ENCODE peak calls at places on chromosomes 5 and 9, in seven cellular contexts. One of them, this sample, is unnamed.

GRCh38 chr9:100602302-100602930 is 24.5 kb downstream of the CAVIN4 start:
- DNase-seq in H9: peak
- DNase-seq in IMR-90: peak
- DNase-seq in mesenchymal stem cell: peak
- DNase-seq in H1: no peak
- DNase-seq in mesendoderm: peak
- DNase-seq in trophoblast cell: peak
- DNase-seq in this sample: peak

GRCh38 chr9:83422512-83422911 is 115.7 kb downstream of the FRMD3 start:
- DNase-seq in IMR-90: no peak
- DNase-seq in H9: no peak
- DNase-seq in mesendoderm: no peak
- DNase-seq in H1: no peak
- DNase-seq in trophoblast cell: no peak
- DNase-seq in mesenchymal stem cell: no peak
- DNase-seq in this sample: no peak

GRCh38 chr5:159032656-159033350 is 66.9 kb downstream of the EBF1 start:
- DNase-seq in H9: no peak
- DNase-seq in trophoblast cell: no peak
- DNase-seq in mesendoderm: no peak
- DNase-seq in mesenchymal stem cell: no peak
- DNase-seq in IMR-90: no peak
- DNase-seq in H1: no peak
- DNase-seq in this sample: no peak

GRCh38 chr9:92807757-92808725 is 43.4 kb upstream of the BICD2 start:
- DNase-seq in mesenchymal stem cell: no peak
- DNase-seq in trophoblast cell: peak
- DNase-seq in IMR-90: no peak
- DNase-seq in H9: peak
- DNase-seq in mesendoderm: no peak
- DNase-seq in H1: no peak
- DNase-seq in this sample: no peak

GRCh38 chr9:93801120-93801519 is 154.0 kb downstream of the BARX1 start:
- DNase-seq in H9: no peak
- DNase-seq in trophoblast cell: no peak
- DNase-seq in mesenchymal stem cell: no peak
- DNase-seq in H1: no peak
- DNase-seq in mesendoderm: no peak
- DNase-seq in IMR-90: no peak
- DNase-seq in this sample: no peak

GRCh38 chr5:35852084-35852734 is 4.5 kb upstream of the IL7R start:
- DNase-seq in H1: no peak
- DNase-seq in mesendoderm: no peak
- DNase-seq in mesenchymal stem cell: peak
- DNase-seq in H9: peak
- DNase-seq in trophoblast cell: no peak
- DNase-seq in IMR-90: peak
- DNase-seq in this sample: no peak

GRCh38 chr9:37371565-37372464 is 50.7 kb upstream of the GRHPR start:
- DNase-seq in mesenchymal stem cell: no peak
- DNase-seq in mesendoderm: no peak
- DNase-seq in IMR-90: peak
- DNase-seq in H9: no peak
- DNase-seq in H1: no peak
- DNase-seq in trophoblast cell: peak
- DNase-seq in this sample: no peak

GRCh38 chr5:58759745-58760144 is 176.9 kb downstream of the RAB3C start:
- DNase-seq in trophoblast cell: no peak
- DNase-seq in mesenchymal stem cell: no peak
- DNase-seq in IMR-90: no peak
- DNase-seq in mesendoderm: no peak
- DNase-seq in H9: no peak
- DNase-seq in H1: no peak
- DNase-seq in this sample: no peak

GRCh38 chr5:36607114-36607561 is 732 bp downstream of the SLC1A3 start:
- DNase-seq in H1: no peak
- DNase-seq in trophoblast cell: no peak
- DNase-seq in H9: no peak
- DNase-seq in IMR-90: peak
- DNase-seq in mesenchymal stem cell: peak
- DNase-seq in mesendoderm: peak
- DNase-seq in this sample: peak

GRCh38 chr9:7507026-7507425 is 292.6 kb downstream of the DMAC1 start:
- DNase-seq in H9: no peak
- DNase-seq in IMR-90: no peak
- DNase-seq in mesenchymal stem cell: no peak
- DNase-seq in trophoblast cell: no peak
- DNase-seq in H1: no peak
- DNase-seq in mesendoderm: no peak
- DNase-seq in this sample: no peak

GRCh38 chr5:132215329-132215728 is 12.3 kb downstream of the P4HA2 start:
- DNase-seq in trophoblast cell: no peak
- DNase-seq in H1: no peak
- DNase-seq in IMR-90: peak
- DNase-seq in mesendoderm: peak
- DNase-seq in mesenchymal stem cell: peak
- DNase-seq in H9: no peak
- DNase-seq in this sample: no peak

GRCh38 chr9:96557921-96558320 is 61.7 kb downstream of the CDC14B start:
- DNase-seq in trophoblast cell: no peak
- DNase-seq in mesenchymal stem cell: no peak
- DNase-seq in H9: no peak
- DNase-seq in mesendoderm: no peak
- DNase-seq in H1: no peak
- DNase-seq in IMR-90: no peak
- DNase-seq in this sample: no peak

GRCh38 chr5:137888875-137889759 is at the start of gene PKD2L2:
- DNase-seq in H1: peak
- DNase-seq in IMR-90: peak
- DNase-seq in mesendoderm: peak
- DNase-seq in mesenchymal stem cell: no peak
- DNase-seq in H9: peak
- DNase-seq in trophoblast cell: peak
- DNase-seq in this sample: peak

GRCh38 chr5:119323630-119324000 is 32.2 kb upstream of the TNFAIP8 start:
- DNase-seq in mesenchymal stem cell: peak
- DNase-seq in H1: no peak
- DNase-seq in H9: no peak
- DNase-seq in trophoblast cell: no peak
- DNase-seq in IMR-90: peak
- DNase-seq in mesendoderm: peak
- DNase-seq in this sample: no peak

GRCh38 chr5:154356256-154356655 is 89.5 kb upstream of the SAP30L start:
- DNase-seq in H9: no peak
- DNase-seq in mesenchymal stem cell: no peak
- DNase-seq in mesendoderm: no peak
- DNase-seq in IMR-90: peak
- DNase-seq in trophoblast cell: peak
- DNase-seq in H1: no peak
- DNase-seq in this sample: no peak

GRCh38 chr5:12313602-12314001 is 409.4 kb upstream of the CTNND2 start:
- DNase-seq in IMR-90: no peak
- DNase-seq in mesendoderm: no peak
- DNase-seq in trophoblast cell: no peak
- DNase-seq in H9: no peak
- DNase-seq in mesenchymal stem cell: no peak
- DNase-seq in H1: no peak
- DNase-seq in this sample: no peak

GRCh38 chr5:93831449-93831848 is 90.0 kb upstream of the POU5F2 start:
- DNase-seq in H9: no peak
- DNase-seq in mesenchymal stem cell: peak
- DNase-seq in mesendoderm: no peak
- DNase-seq in IMR-90: peak
- DNase-seq in H1: no peak
- DNase-seq in trophoblast cell: peak
- DNase-seq in this sample: no peak

GRCh38 chr9:108743901-108744371 is 111.8 kb downstream of the ACTL7B start:
- DNase-seq in mesendoderm: peak
- DNase-seq in IMR-90: no peak
- DNase-seq in mesenchymal stem cell: no peak
- DNase-seq in H9: no peak
- DNase-seq in trophoblast cell: peak
- DNase-seq in H1: no peak
- DNase-seq in this sample: peak

GRCh38 chr5:35920890-35921289 is 17.5 kb downstream of the CAPSL start:
- DNase-seq in trophoblast cell: peak
- DNase-seq in H1: no peak
- DNase-seq in mesenchymal stem cell: peak
- DNase-seq in mesendoderm: peak
- DNase-seq in IMR-90: no peak
- DNase-seq in H9: peak
- DNase-seq in this sample: no peak

GRCh38 chr5:60495644-60496520 is 204.1 kb downstream of the DEPDC1B start:
- DNase-seq in IMR-90: no peak
- DNase-seq in H1: no peak
- DNase-seq in H9: no peak
- DNase-seq in mesendoderm: no peak
- DNase-seq in mesenchymal stem cell: no peak
- DNase-seq in trophoblast cell: no peak
- DNase-seq in this sample: no peak

GRCh38 chr5:148912714-148913398 is 86.4 kb downstream of the ADRB2 start:
- DNase-seq in mesendoderm: peak
- DNase-seq in H1: peak
- DNase-seq in IMR-90: peak
- DNase-seq in mesenchymal stem cell: peak
- DNase-seq in trophoblast cell: peak
- DNase-seq in H9: peak
- DNase-seq in this sample: peak

GRCh38 chr5:17355585-17356346 is 138.3 kb downstream of the BASP1 start:
- DNase-seq in mesenchymal stem cell: peak
- DNase-seq in H1: no peak
- DNase-seq in mesendoderm: no peak
- DNase-seq in H9: no peak
- DNase-seq in trophoblast cell: no peak
- DNase-seq in IMR-90: peak
- DNase-seq in this sample: no peak

GRCh38 chr9:127057970-127058644 is 64.3 kb downstream of the ANGPTL2 start:
- DNase-seq in H9: no peak
- DNase-seq in H1: no peak
- DNase-seq in mesenchymal stem cell: no peak
- DNase-seq in IMR-90: peak
- DNase-seq in mesendoderm: no peak
- DNase-seq in trophoblast cell: no peak
- DNase-seq in this sample: no peak

DNA sequence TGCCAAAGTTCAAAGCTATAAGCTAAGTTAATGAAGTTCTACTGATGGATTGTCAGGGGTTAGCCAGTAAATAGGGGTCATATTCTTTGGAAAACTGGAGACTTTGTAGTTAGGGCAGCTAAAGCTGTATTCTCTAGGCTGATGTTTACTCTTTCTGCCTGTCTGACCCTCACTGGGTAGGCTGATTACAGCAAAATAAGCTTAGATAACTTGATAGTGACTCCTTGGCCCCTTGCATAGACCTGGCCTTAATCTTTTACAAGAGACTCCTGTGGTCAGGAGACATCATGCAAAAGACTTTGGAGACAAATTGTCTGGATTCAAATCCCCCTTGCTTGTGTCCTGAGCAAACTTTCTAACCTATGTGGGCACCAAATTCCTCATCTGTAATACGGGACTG is 314.4 kb upstream of the MSX2 start:
- DNase-seq in mesendoderm: peak
- DNase-seq in mesenchymal stem cell: no peak
- DNase-seq in H9: no peak
- DNase-seq in trophoblast cell: no peak
- DNase-seq in H1: no peak
- DNase-seq in IMR-90: no peak
- DNase-seq in this sample: no peak
- H4K8ac ChIP-seq in mesendoderm: no peak
- H4K8ac ChIP-seq in mesenchymal stem cell: no peak
- H4K8ac ChIP-seq in H9: no peak
- H4K8ac ChIP-seq in trophoblast cell: no peak
- H4K8ac ChIP-seq in H1: no peak
- H4K8ac ChIP-seq in IMR-90: no peak
- H4K8ac ChIP-seq in this sample: no peak

DNA sequence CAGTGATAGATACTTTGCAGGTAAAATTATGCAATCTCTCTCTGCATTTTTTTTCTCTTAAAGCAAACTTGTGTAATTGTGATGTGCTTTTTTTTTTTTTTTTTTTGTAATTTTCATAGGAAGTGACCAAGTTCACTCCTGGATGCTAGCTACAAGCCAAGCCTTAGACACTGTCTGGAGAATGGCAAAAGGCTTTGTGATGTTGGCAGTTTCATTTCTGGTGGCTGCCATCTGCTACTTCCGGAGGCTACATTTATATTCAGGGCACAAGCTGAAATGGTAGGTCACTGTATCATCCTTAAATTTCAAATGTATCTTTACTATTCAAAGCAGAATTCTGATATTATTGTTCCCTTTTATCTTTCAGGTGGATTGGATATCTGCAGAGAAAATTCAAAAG is 19.3 kb downstream of the OTULINL start:
- DNase-seq in trophoblast cell: no peak
- DNase-seq in IMR-90: no peak
- DNase-seq in mesendoderm: no peak
- DNase-seq in mesenchymal stem cell: no peak
- DNase-seq in H1: no peak
- DNase-seq in H9: no peak
- DNase-seq in this sample: no peak
- H4K8ac ChIP-seq in trophoblast cell: no peak
- H4K8ac ChIP-seq in IMR-90: no peak
- H4K8ac ChIP-seq in mesendoderm: no peak
- H4K8ac ChIP-seq in mesenchymal stem cell: no peak
- H4K8ac ChIP-seq in H1: no peak
- H4K8ac ChIP-seq in H9: no peak
- H4K8ac ChIP-seq in this sample: no peak

DNA sequence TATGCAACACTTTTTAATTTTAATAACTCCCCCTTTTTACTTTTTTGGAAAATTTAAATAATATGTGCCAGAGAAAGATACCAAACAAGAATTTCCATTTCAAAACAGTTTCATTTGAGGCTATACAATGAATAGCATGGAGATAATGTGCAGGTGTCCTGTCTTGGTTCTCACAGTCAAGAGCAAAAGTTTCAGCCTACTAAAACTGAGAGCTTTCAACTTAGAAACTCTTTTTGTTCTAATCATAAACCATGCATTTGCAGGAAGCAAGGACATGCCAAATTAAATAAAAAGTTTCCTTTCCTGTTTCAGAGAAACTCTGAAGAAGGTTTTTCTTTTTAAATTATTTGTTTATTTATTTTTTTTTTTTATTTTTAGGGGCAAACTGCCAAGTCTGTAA is 1165.6 kb upstream of the SEMA6A start:
- DNase-seq in mesenchymal stem cell: no peak
- DNase-seq in trophoblast cell: no peak
- DNase-seq in mesendoderm: no peak
- DNase-seq in IMR-90: no peak
- DNase-seq in H1: no peak
- DNase-seq in H9: no peak
- DNase-seq in this sample: no peak
- H4K8ac ChIP-seq in mesenchymal stem cell: no peak
- H4K8ac ChIP-seq in trophoblast cell: no peak
- H4K8ac ChIP-seq in mesendoderm: no peak
- H4K8ac ChIP-seq in IMR-90: no peak
- H4K8ac ChIP-seq in H1: no peak
- H4K8ac ChIP-seq in H9: no peak
- H4K8ac ChIP-seq in this sample: no peak

GRCh38 chr9:69364510-69365150 is 39.6 kb downstream of the ENTREP1 start:
- DNase-seq in mesenchymal stem cell: no peak
- DNase-seq in IMR-90: no peak
- DNase-seq in H9: no peak
- DNase-seq in trophoblast cell: no peak
- DNase-seq in H1: no peak
- DNase-seq in mesendoderm: no peak
- DNase-seq in this sample: no peak
- H4K8ac ChIP-seq in mesenchymal stem cell: no peak
- H4K8ac ChIP-seq in IMR-90: no peak
- H4K8ac ChIP-seq in H9: no peak
- H4K8ac ChIP-seq in trophoblast cell: no peak
- H4K8ac ChIP-seq in H1: no peak
- H4K8ac ChIP-seq in mesendoderm: no peak
- H4K8ac ChIP-seq in this sample: no peak

GRCh38 chr9:27355166-27355565 is 58.2 kb upstream of the EQTN start:
- DNase-seq in IMR-90: no peak
- DNase-seq in H9: no peak
- DNase-seq in mesenchymal stem cell: no peak
- DNase-seq in mesendoderm: no peak
- DNase-seq in H1: no peak
- DNase-seq in trophoblast cell: peak
- DNase-seq in this sample: no peak
- H4K8ac ChIP-seq in IMR-90: no peak
- H4K8ac ChIP-seq in H9: no peak
- H4K8ac ChIP-seq in mesenchymal stem cell: no peak
- H4K8ac ChIP-seq in mesendoderm: no peak
- H4K8ac ChIP-seq in H1: no peak
- H4K8ac ChIP-seq in trophoblast cell: no peak
- H4K8ac ChIP-seq in this sample: no peak